ENCODE peak calls at places on chromosomes 12 and 14, in eight cellular contexts. Q, N, S, H, Z, U, V and F are unnamed samples.

GRCh38 chr12:67512061-67512460 is 136.5 kb upstream of the DYRK2 start:
- DNase-seq in Q (no peak), N (no peak), S (no peak), H (no peak), Z (no peak), U (no peak), V (no peak), F (no peak)

GRCh38 chr14:96268426-96269358 is 12.7 kb downstream of the BDKRB1 start:
- DNase-seq in Q (no peak), N (no peak), S (no peak), H (peak), Z (peak), U (peak), V (peak), F (peak)

GRCh38 chr12:109087250-109087649 is 6.0 kb downstream of the ALKBH2 start:
- DNase-seq in Q (no peak), N (no peak), S (no peak), H (no peak), Z (no peak), U (no peak), V (no peak), F (no peak)

GRCh38 chr12:45893240-45893639 is 97.1 kb downstream of the SCAF11 start:
- DNase-seq in Q (no peak), N (no peak), S (no peak), H (no peak), Z (no peak), U (no peak), V (peak), F (peak)

GRCh38 chr12:124567673-124568373 is 411 bp upstream of the NCOR2 start:
- DNase-seq in Q (peak), N (peak), S (peak), H (peak), Z (peak), U (peak), V (peak), F (peak)

GRCh38 chr12:70618371-70618770 is 18.9 kb downstream of the PTPRB start:
- DNase-seq in Q (no peak), N (no peak), S (no peak), H (no peak), Z (no peak), U (no peak), V (no peak), F (no peak)

GRCh38 chr14:75123991-75124390 is 2.9 kb downstream of the NEK9 start:
- DNase-seq in Q (no peak), N (no peak), S (no peak), H (peak), Z (no peak), U (peak), V (peak), F (no peak)

GRCh38 chr14:83583201-83583600 is 1946.7 kb upstream of the FLRT2 start:
- DNase-seq in Q (no peak), N (no peak), S (no peak), H (no peak), Z (no peak), U (no peak), V (no peak), F (no peak)

GRCh38 chr12:7716391-7716790 is 5.2 kb downstream of the DPPA3 start:
- DNase-seq in Q (no peak), N (peak), S (no peak), H (no peak), Z (no peak), U (no peak), V (no peak), F (no peak)

GRCh38 chr12:29427964-29428363 is 47.0 kb upstream of the ERGIC2 start:
- DNase-seq in Q (no peak), N (no peak), S (no peak), H (no peak), Z (no peak), U (no peak), V (no peak), F (no peak)

GRCh38 chr14:34093878-34094277 is 143.0 kb upstream of the EGLN3 start:
- DNase-seq in Q (no peak), N (no peak), S (no peak), H (no peak), Z (no peak), U (no peak), V (no peak), F (no peak)

GRCh38 chr12:89951050-89951693 is 242.5 kb upstream of the ATP2B1 start:
- DNase-seq in Q (no peak), N (peak), S (no peak), H (no peak), Z (no peak), U (no peak), V (no peak), F (no peak)

GRCh38 chr12:120231316-120232011 is 30.6 kb upstream of the RPLP0 start:
- DNase-seq in Q (peak), N (peak), S (peak), H (peak), Z (peak), U (peak), V (peak), F (peak)

GRCh38 chr12:22525426-22525825 is 18.9 kb downstream of the C2CD5 start:
- DNase-seq in Q (no peak), N (no peak), S (no peak), H (no peak), Z (no peak), U (no peak), V (peak), F (no peak)

GRCh38 chr12:33944703-33945437 is 77.4 kb upstream of the ALG10 start:
- DNase-seq in Q (no peak), N (no peak), S (no peak), H (no peak), Z (no peak), U (no peak), V (no peak), F (no peak)

GRCh38 chr14:104166698-104167097 is 28.3 kb downstream of the KIF26A start:
- DNase-seq in Q (no peak), N (no peak), S (no peak), H (no peak), Z (no peak), U (no peak), V (no peak), F (no peak)

GRCh38 chr12:57430117-57430930 is 519 bp downstream of the R3HDM2 start:
- DNase-seq in Q (no peak), N (peak), S (peak), H (peak), Z (no peak), U (peak), V (peak), F (no peak)

GRCh38 chr14:91009501-91010152 is 50.8 kb downstream of the RPS6KA5 start:
- DNase-seq in Q (no peak), N (no peak), S (no peak), H (no peak), Z (no peak), U (no peak), V (no peak), F (no peak)

GRCh38 chr12:104736307-104736706 is 221.8 kb downstream of the SLC41A2 start:
- DNase-seq in Q (no peak), N (no peak), S (no peak), H (no peak), Z (no peak), U (no peak), V (no peak), F (no peak)